ENCODE peak calls at places on chromosomes 2 and 18, in nine cellular contexts. One of them, this sample, is unnamed.

GRCh38 chr2:111169924-111170323 is 49.2 kb downstream of the BCL2L11 start:
- DNase-seq in epithelial cell of esophagus: no peak
- DNase-seq in heart left ventricle: no peak
- DNase-seq in suprapubic skin: no peak
- DNase-seq in WERI-Rb-1: no peak
- DNase-seq in kidney epithelial cell: no peak
- DNase-seq in GM23338: no peak
- DNase-seq in IMR-90: no peak
- DNase-seq in tibial nerve: no peak
- DNase-seq in this sample: no peak

GRCh38 chr2:217837001-217837491 is 165.7 kb downstream of the TNS1 start:
- DNase-seq in epithelial cell of esophagus: peak; percentile 24
- DNase-seq in heart left ventricle: peak; percentile 85
- DNase-seq in suprapubic skin: peak; percentile 91
- DNase-seq in WERI-Rb-1: no peak
- DNase-seq in kidney epithelial cell: no peak
- DNase-seq in GM23338: peak; percentile 74
- DNase-seq in IMR-90: no peak
- DNase-seq in tibial nerve: peak; percentile 77
- DNase-seq in this sample: peak; percentile 20

GRCh38 chr2:189555243-189555642 is 25.3 kb downstream of the SLC40A1 start:
- DNase-seq in epithelial cell of esophagus: peak; percentile 40
- DNase-seq in heart left ventricle: no peak
- DNase-seq in suprapubic skin: no peak
- DNase-seq in WERI-Rb-1: no peak
- DNase-seq in kidney epithelial cell: no peak
- DNase-seq in GM23338: no peak
- DNase-seq in IMR-90: peak; percentile 28
- DNase-seq in tibial nerve: no peak
- DNase-seq in this sample: no peak

GRCh38 chr2:216989335-216990129 is 129.7 kb upstream of the TNP1 start:
- DNase-seq in epithelial cell of esophagus: peak; percentile 15
- DNase-seq in heart left ventricle: no peak
- DNase-seq in suprapubic skin: no peak
- DNase-seq in WERI-Rb-1: peak; percentile 11
- DNase-seq in kidney epithelial cell: no peak
- DNase-seq in GM23338: no peak
- DNase-seq in IMR-90: peak; percentile 50
- DNase-seq in tibial nerve: no peak
- DNase-seq in this sample: peak; percentile 39

GRCh38 chr2:240457223-240458043 is 22.0 kb downstream of the GPC1 start:
- DNase-seq in epithelial cell of esophagus: no peak
- DNase-seq in heart left ventricle: no peak
- DNase-seq in suprapubic skin: no peak
- DNase-seq in WERI-Rb-1: no peak
- DNase-seq in kidney epithelial cell: no peak
- DNase-seq in GM23338: peak; percentile 85
- DNase-seq in IMR-90: no peak
- DNase-seq in tibial nerve: no peak
- DNase-seq in this sample: no peak

GRCh38 chr2:231245253-231246094 is 47.0 kb downstream of the ARMC9 start:
- DNase-seq in epithelial cell of esophagus: peak; percentile 58
- DNase-seq in heart left ventricle: no peak
- DNase-seq in suprapubic skin: no peak
- DNase-seq in WERI-Rb-1: no peak
- DNase-seq in kidney epithelial cell: no peak
- DNase-seq in GM23338: no peak
- DNase-seq in IMR-90: no peak
- DNase-seq in tibial nerve: no peak
- DNase-seq in this sample: no peak

GRCh38 chr2:238635637-238636036 is 208.9 kb downstream of the ASB1 start:
- DNase-seq in epithelial cell of esophagus: no peak
- DNase-seq in heart left ventricle: no peak
- DNase-seq in suprapubic skin: no peak
- DNase-seq in WERI-Rb-1: no peak
- DNase-seq in kidney epithelial cell: no peak
- DNase-seq in GM23338: no peak
- DNase-seq in IMR-90: no peak
- DNase-seq in tibial nerve: no peak
- DNase-seq in this sample: no peak

GRCh38 chr2:144935736-144936135 is 415.8 kb upstream of the ZEB2 start:
- DNase-seq in epithelial cell of esophagus: no peak
- DNase-seq in heart left ventricle: no peak
- DNase-seq in suprapubic skin: no peak
- DNase-seq in WERI-Rb-1: no peak
- DNase-seq in kidney epithelial cell: no peak
- DNase-seq in GM23338: no peak
- DNase-seq in IMR-90: no peak
- DNase-seq in tibial nerve: no peak
- DNase-seq in this sample: no peak

GRCh38 chr2:23135481-23136100 is 249.4 kb upstream of the KLHL29 start:
- DNase-seq in epithelial cell of esophagus: peak; percentile 17
- DNase-seq in heart left ventricle: no peak
- DNase-seq in suprapubic skin: no peak
- DNase-seq in WERI-Rb-1: no peak
- DNase-seq in kidney epithelial cell: peak; percentile 10
- DNase-seq in GM23338: peak; percentile 41
- DNase-seq in IMR-90: no peak
- DNase-seq in tibial nerve: no peak
- DNase-seq in this sample: no peak

GRCh38 chr18:7646174-7646886 is 79.2 kb downstream of the PTPRM start:
- DNase-seq in epithelial cell of esophagus: no peak
- DNase-seq in heart left ventricle: no peak
- DNase-seq in suprapubic skin: no peak
- DNase-seq in WERI-Rb-1: no peak
- DNase-seq in kidney epithelial cell: no peak
- DNase-seq in GM23338: peak; percentile 27
- DNase-seq in IMR-90: no peak
- DNase-seq in tibial nerve: no peak
- DNase-seq in this sample: no peak

GRCh38 chr2:62578837-62579640 is 73.0 kb upstream of the TMEM17 start:
- DNase-seq in epithelial cell of esophagus: peak; percentile 95
- DNase-seq in heart left ventricle: no peak
- DNase-seq in suprapubic skin: no peak
- DNase-seq in WERI-Rb-1: no peak
- DNase-seq in kidney epithelial cell: no peak
- DNase-seq in GM23338: no peak
- DNase-seq in IMR-90: peak; percentile 87
- DNase-seq in tibial nerve: no peak
- DNase-seq in this sample: peak; percentile 89

GRCh38 chr18:78878335-78878734 is 101.3 kb upstream of the SALL3 start:
- DNase-seq in epithelial cell of esophagus: no peak
- DNase-seq in heart left ventricle: no peak
- DNase-seq in suprapubic skin: no peak
- DNase-seq in WERI-Rb-1: no peak
- DNase-seq in kidney epithelial cell: no peak
- DNase-seq in GM23338: no peak
- DNase-seq in IMR-90: no peak
- DNase-seq in tibial nerve: no peak
- DNase-seq in this sample: no peak

GRCh38 chr18:78882585-78882984 is 97.0 kb upstream of the SALL3 start:
- DNase-seq in epithelial cell of esophagus: no peak
- DNase-seq in heart left ventricle: no peak
- DNase-seq in suprapubic skin: no peak
- DNase-seq in WERI-Rb-1: no peak
- DNase-seq in kidney epithelial cell: no peak
- DNase-seq in GM23338: no peak
- DNase-seq in IMR-90: no peak
- DNase-seq in tibial nerve: no peak
- DNase-seq in this sample: no peak

GRCh38 chr18:78889250-78889649 is 90.4 kb upstream of the SALL3 start:
- DNase-seq in epithelial cell of esophagus: no peak
- DNase-seq in heart left ventricle: no peak
- DNase-seq in suprapubic skin: no peak
- DNase-seq in WERI-Rb-1: no peak
- DNase-seq in kidney epithelial cell: no peak
- DNase-seq in GM23338: no peak
- DNase-seq in IMR-90: no peak
- DNase-seq in tibial nerve: no peak
- DNase-seq in this sample: no peak

GRCh38 chr18:78884502-78884901 is 95.1 kb upstream of the SALL3 start:
- DNase-seq in epithelial cell of esophagus: peak; percentile 16
- DNase-seq in heart left ventricle: no peak
- DNase-seq in suprapubic skin: no peak
- DNase-seq in WERI-Rb-1: no peak
- DNase-seq in kidney epithelial cell: no peak
- DNase-seq in GM23338: peak; percentile 38
- DNase-seq in IMR-90: no peak
- DNase-seq in tibial nerve: no peak
- DNase-seq in this sample: no peak

DNA sequence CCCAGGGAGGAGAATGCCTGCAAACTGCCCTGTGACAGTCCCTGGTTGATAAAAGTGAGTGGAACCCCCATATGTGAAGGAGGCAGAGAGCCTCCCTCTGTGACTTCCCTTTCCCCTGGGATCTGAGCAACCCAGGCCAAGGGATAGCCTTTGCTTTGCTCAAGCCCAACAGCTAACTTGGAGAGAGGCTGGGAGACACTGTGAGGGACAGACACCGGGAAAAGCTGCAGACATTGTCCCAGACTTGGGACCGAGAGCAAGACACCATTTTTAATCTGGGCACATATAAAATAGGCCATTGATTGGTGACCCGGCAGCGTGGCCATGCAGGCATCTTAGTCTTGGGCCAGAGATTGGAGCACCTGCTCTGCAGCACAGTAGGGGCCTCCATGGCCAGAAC is 96.1 kb upstream of the SALL3 start:
- DNase-seq in epithelial cell of esophagus: no peak
- DNase-seq in heart left ventricle: no peak
- DNase-seq in suprapubic skin: no peak
- DNase-seq in WERI-Rb-1: no peak
- DNase-seq in kidney epithelial cell: no peak
- DNase-seq in GM23338: no peak
- DNase-seq in IMR-90: no peak
- DNase-seq in tibial nerve: no peak
- DNase-seq in this sample: no peak
- TF ChIP-seq CTCF in epithelial cell of esophagus: no peak
- TF ChIP-seq CTCF in heart left ventricle: no peak
- TF ChIP-seq CTCF in suprapubic skin: no peak
- TF ChIP-seq CTCF in WERI-Rb-1: no peak
- TF ChIP-seq CTCF in kidney epithelial cell: no peak
- TF ChIP-seq CTCF in GM23338: no peak
- TF ChIP-seq CTCF in IMR-90: no peak
- TF ChIP-seq CTCF in tibial nerve: no peak
- TF ChIP-seq CTCF in this sample: no peak

GRCh38 chr2:168397629-168398028 is 58.4 kb upstream of the CERS6 start:
- DNase-seq in epithelial cell of esophagus: no peak
- DNase-seq in heart left ventricle: no peak
- DNase-seq in suprapubic skin: no peak
- DNase-seq in WERI-Rb-1: no peak
- DNase-seq in kidney epithelial cell: no peak
- DNase-seq in GM23338: no peak
- DNase-seq in IMR-90: no peak
- DNase-seq in tibial nerve: no peak
- DNase-seq in this sample: no peak

GRCh38 chr2:168392031-168392430 is 64.0 kb upstream of the CERS6 start:
- DNase-seq in epithelial cell of esophagus: peak; percentile 33
- DNase-seq in heart left ventricle: no peak
- DNase-seq in suprapubic skin: no peak
- DNase-seq in WERI-Rb-1: no peak
- DNase-seq in kidney epithelial cell: no peak
- DNase-seq in GM23338: no peak
- DNase-seq in IMR-90: no peak
- DNase-seq in tibial nerve: no peak
- DNase-seq in this sample: peak; percentile 2

GRCh38 chr2:168394262-168394661 is 61.8 kb upstream of the CERS6 start:
- DNase-seq in epithelial cell of esophagus: no peak
- DNase-seq in heart left ventricle: no peak
- DNase-seq in suprapubic skin: no peak
- DNase-seq in WERI-Rb-1: no peak
- DNase-seq in kidney epithelial cell: no peak
- DNase-seq in GM23338: no peak
- DNase-seq in IMR-90: no peak
- DNase-seq in tibial nerve: no peak
- DNase-seq in this sample: no peak

GRCh38 chr2:168396131-168396530 is 59.9 kb upstream of the CERS6 start:
- DNase-seq in epithelial cell of esophagus: peak; percentile 4
- DNase-seq in heart left ventricle: no peak
- DNase-seq in suprapubic skin: no peak
- DNase-seq in WERI-Rb-1: no peak
- DNase-seq in kidney epithelial cell: no peak
- DNase-seq in GM23338: no peak
- DNase-seq in IMR-90: peak; percentile 4
- DNase-seq in tibial nerve: no peak
- DNase-seq in this sample: peak; percentile 22

GRCh38 chr2:168392797-168393196 is 63.3 kb upstream of the CERS6 start:
- DNase-seq in epithelial cell of esophagus: no peak
- DNase-seq in heart left ventricle: no peak
- DNase-seq in suprapubic skin: no peak
- DNase-seq in WERI-Rb-1: no peak
- DNase-seq in kidney epithelial cell: no peak
- DNase-seq in GM23338: no peak
- DNase-seq in IMR-90: no peak
- DNase-seq in tibial nerve: no peak
- DNase-seq in this sample: no peak
- H3K4me3 ChIP-seq in epithelial cell of esophagus: no peak overlapping the region
- H3K4me3 ChIP-seq in heart left ventricle: no peak overlapping the region
- H3K4me3 ChIP-seq in suprapubic skin: no peak overlapping the region
- H3K4me3 ChIP-seq in WERI-Rb-1: no peak overlapping the region
- H3K4me3 ChIP-seq in kidney epithelial cell: no peak overlapping the region
- H3K4me3 ChIP-seq in GM23338: no peak overlapping the region
- H3K4me3 ChIP-seq in IMR-90: no peak overlapping the region
- H3K4me3 ChIP-seq in tibial nerve: no peak overlapping the region
- H3K4me3 ChIP-seq in this sample: no peak overlapping the region

DNA sequence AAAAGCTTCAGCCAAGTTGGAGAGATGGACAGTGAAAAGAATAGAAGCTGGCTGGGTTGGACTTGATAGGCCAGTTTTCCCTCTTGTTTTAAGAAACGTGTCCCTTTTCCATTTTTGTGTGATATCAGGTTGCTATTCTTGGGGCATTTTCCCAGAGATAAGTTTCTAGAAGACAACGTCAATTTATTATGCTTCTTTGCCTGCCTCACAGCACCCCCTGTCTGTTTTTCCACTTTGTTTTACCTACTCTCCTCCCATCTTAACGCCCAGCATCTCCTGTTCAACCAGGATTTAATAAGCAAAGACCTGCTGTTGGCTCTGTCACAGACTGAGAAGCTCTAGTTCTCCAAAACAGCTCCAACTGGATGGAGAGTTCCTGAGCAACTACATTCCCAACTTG is 317.8 kb upstream of the ZNF521 start:
- DNase-seq in epithelial cell of esophagus: no peak
- DNase-seq in heart left ventricle: no peak
- DNase-seq in suprapubic skin: no peak
- DNase-seq in WERI-Rb-1: no peak
- DNase-seq in kidney epithelial cell: no peak
- DNase-seq in GM23338: peak; percentile 43
- DNase-seq in IMR-90: no peak
- DNase-seq in tibial nerve: no peak
- DNase-seq in this sample: no peak
- TF ChIP-seq CTCF in epithelial cell of esophagus: no peak
- TF ChIP-seq CTCF in heart left ventricle: peak; percentile 28
- TF ChIP-seq CTCF in suprapubic skin: no peak
- TF ChIP-seq CTCF in WERI-Rb-1: no peak
- TF ChIP-seq CTCF in kidney epithelial cell: no peak
- TF ChIP-seq CTCF in GM23338: peak; percentile 52
- TF ChIP-seq CTCF in IMR-90: peak; percentile 22
- TF ChIP-seq CTCF in tibial nerve: no peak
- TF ChIP-seq CTCF in this sample: peak; percentile 6

GRCh38 chr2:72146357-72147302 is 1.0 kb downstream of the CYP26B1 start:
- DNase-seq in epithelial cell of esophagus: no peak
- DNase-seq in heart left ventricle: peak; percentile 17
- DNase-seq in suprapubic skin: peak; percentile 64
- DNase-seq in WERI-Rb-1: peak; percentile 14
- DNase-seq in kidney epithelial cell: no peak
- DNase-seq in GM23338: peak; percentile 68
- DNase-seq in IMR-90: no peak
- DNase-seq in tibial nerve: peak; percentile 11
- DNase-seq in this sample: no peak
- H3K4me3 ChIP-seq in epithelial cell of esophagus: peak overlapping the region; percentile 44
- H3K4me3 ChIP-seq in heart left ventricle: peak overlapping the region; percentile 44
- H3K4me3 ChIP-seq in suprapubic skin: peak overlapping the region; percentile 64
- H3K4me3 ChIP-seq in WERI-Rb-1: peak overlapping the region; percentile 56
- H3K4me3 ChIP-seq in kidney epithelial cell: no peak overlapping the region
- H3K4me3 ChIP-seq in GM23338: peak overlapping the region; percentile 77
- H3K4me3 ChIP-seq in IMR-90: no peak overlapping the region
- H3K4me3 ChIP-seq in tibial nerve: peak overlapping the region; percentile 36
- H3K4me3 ChIP-seq in this sample: no peak overlapping the region